ENCODE peak calls at places on chromosomes 11 and 22, in eight cellular contexts. K is adrenal gland, U is cardiac fibroblast, Z is dorsolateral prefrontal cortex, E is PC-3, L is pancreas, N is IMR-90, A is lower leg skin. C is an unnamed sample.

GRCh38 chr22:37690901-37691504 is 4.9 kb downstream of the NOL12 start:
- DNase-seq in K (peak), U (no peak), Z (no peak), E (peak), L (no peak), N (no peak), A (no peak), C (no peak)

GRCh38 chr11:72828081-72828567 is 13.9 kb downstream of the ATG16L2 start:
- DNase-seq in K (peak), U (no peak), Z (no peak), E (peak), L (no peak), N (peak), A (peak), C (no peak)

GRCh38 chr22:37173709-37174108 is 14.3 kb downstream of the C1QTNF6 start:
- DNase-seq in K (no peak), U (peak), Z (peak), E (no peak), L (no peak), N (no peak), A (peak), C (no peak)

GRCh38 chr11:33507967-33508366 is 192.7 kb downstream of the C11orf91 start:
- DNase-seq in K (peak), U (peak), Z (no peak), E (peak), L (no peak), N (peak), A (no peak), C (no peak)

GRCh38 chr11:129312741-129313587 is 62.7 kb upstream of the BARX2 start:
- DNase-seq in K (no peak), U (peak), Z (peak), E (no peak), L (no peak), N (peak), A (no peak), C (no peak)

GRCh38 chr11:106088896-106089295 is 11.4 kb downstream of the AASDHPPT start:
- DNase-seq in K (no peak), U (peak), Z (no peak), E (peak), L (no peak), N (peak), A (no peak), C (no peak)

GRCh38 chr11:82732734-82733443 is 775 bp downstream of the FAM181B start:
- DNase-seq in K (no peak), U (no peak), Z (no peak), E (no peak), L (peak), N (no peak), A (no peak), C (no peak)

GRCh38 chr11:67486481-67487195 is 3.8 kb downstream of the AIP start:
- DNase-seq in K (no peak), U (no peak), Z (no peak), E (no peak), L (no peak), N (no peak), A (no peak), C (no peak)

GRCh38 chr11:87460269-87460668 is 422.5 kb downstream of the TMEM135 start:
- DNase-seq in K (no peak), U (no peak), Z (no peak), E (no peak), L (no peak), N (no peak), A (no peak), C (no peak)

GRCh38 chr11:64597671-64598101 is 6.7 kb downstream of the SLC22A12 start:
- DNase-seq in K (no peak), U (no peak), Z (no peak), E (no peak), L (no peak), N (no peak), A (no peak), C (no peak)

GRCh38 chr11:75261474-75261847 is 20.9 kb downstream of the TPBGL start:
- DNase-seq in K (no peak), U (no peak), Z (peak), E (no peak), L (no peak), N (no peak), A (peak), C (no peak)

GRCh38 chr11:47616726-47617416 is 22.7 kb upstream of the C1QTNF4 start:
- DNase-seq in K (peak), U (peak), Z (peak), E (peak), L (peak), N (peak), A (peak), C (no peak)

GRCh38 chr11:116840746-116841296 is 3.4 kb upstream of the APOA1 start:
- DNase-seq in K (no peak), U (no peak), Z (no peak), E (no peak), L (no peak), N (no peak), A (no peak), C (no peak)

GRCh38 chr11:116842117-116842516 is 4.7 kb upstream of the APOA1 start:
- DNase-seq in K (no peak), U (no peak), Z (no peak), E (no peak), L (no peak), N (no peak), A (no peak), C (no peak)

GRCh38 chr11:116842909-116843308 is 5.5 kb upstream of the APOA1 start:
- DNase-seq in K (no peak), U (no peak), Z (no peak), E (no peak), L (no peak), N (no peak), A (no peak), C (no peak)

GRCh38 chr11:116838321-116839084 is 1.1 kb upstream of the APOA1 start:
- DNase-seq in K (no peak), U (no peak), Z (no peak), E (no peak), L (no peak), N (no peak), A (no peak), C (no peak)

DNA sequence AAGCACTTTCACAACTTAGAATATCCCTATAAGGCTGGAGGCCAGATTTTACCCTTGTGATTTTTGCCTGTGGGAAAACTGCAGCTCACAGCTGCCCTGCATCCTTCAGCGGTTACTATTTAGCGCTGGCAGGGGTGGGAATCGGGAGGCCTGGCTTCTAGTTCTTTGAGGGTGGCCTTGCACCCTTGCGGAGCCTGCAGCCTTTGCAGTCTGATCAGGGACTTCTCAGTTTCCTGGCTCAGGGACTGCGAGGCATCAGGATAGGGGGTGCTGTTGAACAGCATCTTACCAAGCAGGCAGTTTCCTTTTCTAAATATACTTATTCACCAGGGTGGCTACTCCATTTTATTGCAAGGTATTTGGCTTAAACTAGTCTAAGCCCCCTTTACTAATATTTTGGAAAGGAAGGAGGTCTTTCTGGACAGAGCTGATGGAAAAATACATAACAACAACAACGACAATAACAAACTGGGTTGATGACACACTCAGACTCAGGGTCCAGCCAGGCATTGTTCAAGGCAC is 2.9 kb upstream of the APOA1 start:
- DNase-seq in K (no peak), U (peak), Z (no peak), E (no peak), L (no peak), N (peak), A (no peak), C (no peak)
- TF ChIP-seq CTCF in K (no peak), U (peak), Z (peak), E (peak), L (no peak), N (no peak), A (no peak), C (peak)

GRCh38 chr11:396511-396947 is 2.5 kb downstream of the PKP3 start:
- DNase-seq in K (no peak), U (peak), Z (no peak), E (no peak), L (no peak), N (no peak), A (no peak), C (no peak)
- TF ChIP-seq CTCF in K (no peak), U (peak), Z (no peak), E (peak), L (no peak), N (peak), A (no peak), C (peak)

GRCh38 chr11:61785837-61786402 is 6.5 kb downstream of the TMEM258 start:
- DNase-seq in K (no peak), U (no peak), Z (no peak), E (no peak), L (no peak), N (no peak), A (no peak), C (no peak)
- TF ChIP-seq CTCF in K (no peak), U (no peak), Z (no peak), E (no peak), L (no peak), N (no peak), A (no peak), C (no peak)

GRCh38 chr11:78840623-78841022 is 266.0 kb upstream of the NARS2 start:
- DNase-seq in K (no peak), U (peak), Z (no peak), E (no peak), L (no peak), N (peak), A (peak), C (no peak)

GRCh38 chr11:78840190-78840589 is 265.5 kb upstream of the NARS2 start:
- DNase-seq in K (no peak), U (peak), Z (no peak), E (no peak), L (no peak), N (peak), A (no peak), C (no peak)

GRCh38 chr11:78841451-78842060 is 266.9 kb upstream of the NARS2 start:
- DNase-seq in K (no peak), U (peak), Z (no peak), E (peak), L (no peak), N (peak), A (peak), C (no peak)

GRCh38 chr11:78835646-78836045 is 261.0 kb upstream of the NARS2 start:
- DNase-seq in K (no peak), U (no peak), Z (no peak), E (peak), L (no peak), N (no peak), A (peak), C (no peak)

GRCh38 chr11:78838417-78838816 is 263.8 kb upstream of the NARS2 start:
- DNase-seq in K (no peak), U (no peak), Z (no peak), E (peak), L (no peak), N (no peak), A (no peak), C (no peak)
- TF ChIP-seq CTCF in K (no peak), U (no peak), Z (no peak), E (peak), L (no peak), N (no peak), A (no peak), C (no peak)

DNA sequence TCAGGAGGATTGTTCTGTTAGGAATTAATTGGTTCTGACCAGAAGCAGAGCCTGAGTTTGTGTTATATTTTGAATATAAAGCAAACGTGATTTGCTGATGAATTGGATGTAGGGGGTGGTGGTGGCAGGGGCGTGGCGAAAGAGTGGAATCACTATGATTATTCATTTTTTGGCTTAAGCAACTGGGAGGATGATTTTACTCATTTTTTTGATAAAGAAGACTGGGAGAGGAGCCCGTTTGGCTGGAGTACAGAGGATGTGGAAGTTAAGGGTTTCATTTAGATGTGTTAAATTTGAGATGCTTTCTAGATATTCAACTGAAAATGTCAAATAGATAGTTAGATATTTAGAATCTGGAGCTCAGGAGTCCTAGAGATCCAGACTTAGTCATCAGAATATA is 83.3 kb upstream of the MYO18B start:
- DNase-seq in K (peak), U (peak), Z (no peak), E (no peak), L (no peak), N (no peak), A (no peak), C (no peak)
- TF ChIP-seq CTCF in K (no peak), U (no peak), Z (no peak), E (no peak), L (no peak), N (no peak), A (no peak), C (no peak)

DNA sequence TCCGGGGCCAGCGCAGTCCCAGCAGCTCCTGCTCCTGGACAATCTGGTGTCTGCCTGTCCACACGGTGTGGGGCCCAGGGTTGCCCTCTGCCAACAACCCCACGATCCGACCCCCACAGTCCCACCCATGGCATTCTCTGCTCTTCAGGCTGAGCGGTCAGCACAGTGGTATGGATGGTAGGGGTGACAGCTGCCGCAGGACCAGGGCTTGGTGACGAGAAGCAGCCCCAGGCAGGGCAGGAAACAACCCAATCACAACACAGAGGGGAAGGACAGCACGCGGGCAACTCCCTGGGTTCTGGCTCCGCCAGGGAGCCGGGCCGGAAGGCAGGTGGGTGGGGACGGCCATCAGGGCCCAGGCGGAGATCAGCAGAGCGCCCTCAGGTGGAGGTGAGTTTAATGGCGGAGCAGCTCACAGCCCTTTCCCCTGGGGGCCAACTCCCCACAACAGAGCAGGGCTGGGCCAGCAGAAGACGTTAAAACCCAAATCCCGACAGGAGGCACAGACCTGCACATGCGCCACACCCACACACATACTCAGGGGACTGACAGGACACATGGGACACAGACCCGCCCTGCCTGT is 5.3 kb upstream of the CHADL start:
- DNase-seq in K (no peak), U (no peak), Z (no peak), E (no peak), L (no peak), N (no peak), A (no peak), C (no peak)
- TF ChIP-seq CTCF in K (no peak), U (no peak), Z (no peak), E (peak), L (no peak), N (no peak), A (no peak), C (no peak)

GRCh38 chr11:114774599-114775365 is 96.5 kb downstream of the NXPE2 start:
- DNase-seq in K (peak), U (peak), Z (peak), E (peak), L (no peak), N (peak), A (no peak), C (no peak)
- TF ChIP-seq CTCF in K (peak), U (peak), Z (peak), E (peak), L (no peak), N (peak), A (no peak), C (peak)

DNA sequence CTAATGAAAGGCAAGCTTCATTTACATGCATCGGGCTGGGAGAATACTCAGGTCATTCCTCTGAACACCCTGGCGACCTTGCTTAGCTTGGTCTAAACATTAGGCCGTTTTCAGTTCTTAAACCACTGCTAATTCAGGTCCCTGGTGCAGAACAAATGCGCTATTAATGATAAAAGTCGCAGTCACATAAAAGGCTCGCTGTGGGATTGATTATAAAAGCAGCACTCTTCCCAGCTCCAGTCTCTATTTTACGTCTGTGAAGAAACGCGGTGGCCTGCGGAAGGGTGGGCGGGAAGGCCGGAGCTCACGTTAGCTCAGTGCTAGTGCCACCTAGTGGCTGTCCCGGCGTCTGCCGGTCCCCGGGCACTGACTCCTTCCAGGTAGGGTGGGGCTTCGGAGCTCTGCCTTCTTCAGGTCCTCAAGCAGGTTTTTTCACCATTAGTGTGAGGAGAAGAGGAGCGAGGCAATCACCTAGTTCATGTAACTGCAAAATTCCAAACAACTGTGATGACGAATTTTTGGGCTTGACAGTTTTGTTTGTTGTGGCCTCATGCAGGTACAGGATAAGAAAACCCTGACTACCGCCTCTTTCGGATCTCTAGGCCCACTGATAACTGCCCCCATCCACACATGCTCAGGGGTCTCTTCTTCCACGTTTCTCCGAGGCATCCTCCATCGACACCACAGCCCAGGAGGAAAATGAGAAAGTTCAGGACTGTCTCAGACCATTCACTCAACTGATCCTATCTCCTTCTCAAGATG is 66.5 kb upstream of the CLMP start:
- DNase-seq in K (peak), U (peak), Z (peak), E (peak), L (peak), N (peak), A (peak), C (peak)
- TF ChIP-seq CTCF in K (peak), U (peak), Z (peak), E (peak), L (peak), N (peak), A (no peak), C (peak)

DNA sequence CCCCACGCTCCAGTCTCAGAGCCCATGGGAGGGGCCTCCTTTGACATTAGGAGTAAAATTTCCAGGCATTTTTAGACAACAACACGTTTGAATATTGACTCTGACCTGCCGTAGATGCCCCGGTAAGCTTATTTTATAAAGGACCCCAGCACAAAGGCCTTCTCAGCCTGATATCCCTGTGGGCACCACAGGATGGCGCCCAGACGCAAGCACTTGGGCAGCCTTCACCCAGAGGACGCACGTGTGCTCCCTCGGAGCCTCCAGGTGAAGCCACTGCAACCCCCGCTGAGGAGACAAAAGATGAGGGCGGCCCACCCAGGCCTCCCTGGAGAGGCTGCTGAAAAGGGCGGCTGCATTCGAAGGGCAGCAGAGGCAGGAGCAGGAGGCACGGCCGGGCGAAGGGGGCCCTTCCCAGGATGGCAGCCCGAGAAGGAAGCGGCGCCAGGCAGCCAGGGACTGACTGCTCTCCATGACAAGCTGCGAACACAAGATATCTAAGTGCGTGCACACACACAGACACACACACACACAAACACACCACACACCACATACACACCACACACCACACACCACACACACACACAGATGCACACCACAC is 15.2 kb upstream of the TH start:
- DNase-seq in K (peak), U (peak), Z (no peak), E (peak), L (no peak), N (no peak), A (no peak), C (no peak)
- TF ChIP-seq CTCF in K (peak), U (peak), Z (peak), E (peak), L (peak), N (peak), A (no peak), C (peak)

C was measured in osteocyte.